ENCODE peak calls at places on chromosomes 2 and 18, in five cellular contexts. J, R, U, N and S are unnamed samples.

GRCh38 chr18:78518805-78519204 is 460.8 kb upstream of the SALL3 start:
- DNase-seq in J (no peak), U (no peak), N (no peak), R (no peak), S (no peak)

GRCh38 chr2:52704251-52704650 is 1063.4 kb upstream of the CHAC2 start:
- DNase-seq in N (no peak), J (no peak), U (no peak), R (no peak), S (no peak)

GRCh38 chr2:54704688-54705605 is 18.5 kb upstream of the EML6 start:
- DNase-seq in R (peak), J (no peak), U (peak), N (peak), S (no peak)

GRCh38 chr2:28071221-28071620 is 180.7 kb downstream of the BABAM2 start:
- DNase-seq in U (no peak), R (no peak), J (no peak), N (no peak), S (no peak)

GRCh38 chr2:217801115-217801531 is 201.7 kb downstream of the TNS1 start:
- DNase-seq in R (no peak), U (no peak), J (no peak), N (no peak), S (peak)

GRCh38 chr2:51624995-51625394 is 593.1 kb upstream of the NRXN1 start:
- DNase-seq in J (no peak), U (peak), R (peak), N (peak), S (no peak)

GRCh38 chr2:45483997-45484396 is 127.1 kb downstream of the SRBD1 start:
- DNase-seq in J (no peak), N (peak), U (no peak), R (no peak), S (no peak)

GRCh38 chr2:172434821-172435607 is 7.6 kb downstream of the ITGA6 start:
- DNase-seq in J (no peak), U (no peak), R (peak), N (no peak), S (no peak)

GRCh38 chr2:241271641-241272297 is 43.7 kb downstream of the HDLBP start:
- DNase-seq in J (peak), U (peak), R (peak), N (peak), S (peak)

GRCh38 chr2:179751184-179751809 is 110.1 kb downstream of the ZNF385B start:
- DNase-seq in J (no peak), N (peak), U (peak), R (peak), S (no peak)

GRCh38 chr2:222884114-222884764 is 23.4 kb downstream of the ACSL3 start:
- DNase-seq in U (peak), R (no peak), J (no peak), N (peak), S (no peak)

GRCh38 chr2:28523873-28524272 is 28.0 kb downstream of the PLB1 start:
- DNase-seq in J (no peak), R (no peak), U (no peak), N (no peak), S (no peak)

GRCh38 chr18:63762518-63762917 is 12.7 kb upstream of the SERPINB7 start:
- DNase-seq in J (no peak), U (peak), N (peak), R (peak), S (no peak)

GRCh38 chr2:53715568-53715967 is 52.0 kb upstream of the CHAC2 start:
- DNase-seq in U (peak), J (no peak), N (peak), R (peak), S (no peak)

GRCh38 chr2:71783215-71783614 is 329.9 kb downstream of the DYSF start:
- DNase-seq in J (no peak), U (no peak), N (no peak), R (peak), S (no peak)

GRCh38 chr2:42769583-42770287 is 5.8 kb upstream of the OXER1 start:
- DNase-seq in U (no peak), R (no peak), J (no peak), N (no peak), S (no peak)

GRCh38 chr2:20125616-20126015 is 74.2 kb upstream of the LAPTM4A start:
- DNase-seq in N (no peak), J (no peak), R (no peak), U (no peak), S (no peak)

GRCh38 chr2:20533993-20534591 is 87.2 kb downstream of the RHOB start:
- DNase-seq in U (no peak), N (no peak), R (no peak), J (no peak), S (no peak)